ENCODE peak calls at places on chromosomes 1 and 21, in six cellular contexts. A is right lobe of liver; I is SW480; E is GM20000; F is COLO829; D is stimulated activated naive CD4-positive, alpha-beta T cell. N is an unnamed sample.

GRCh38 chr1:201788296-201788695 is 40.7 kb upstream of the IPO9 start:
- DNase-seq in A (no peak), I (no peak), E (no peak), F (no peak), D (no peak), N (no peak)

GRCh38 chr1:219505886-219506285 is 107.0 kb downstream of the ZC3H11B start:
- DNase-seq in A (no peak), I (peak), E (no peak), F (no peak), D (no peak), N (no peak)

GRCh38 chr1:2235300-2235998 is 7.3 kb downstream of the SKI start:
- DNase-seq in A (no peak), I (no peak), E (no peak), F (no peak), D (no peak), N (no peak)

GRCh38 chr21:34511154-34511553 is 856 bp downstream of the KCNE1 start:
- DNase-seq in A (no peak), I (no peak), E (no peak), F (no peak), D (no peak), N (no peak)

GRCh38 chr1:110477041-110477440 is 26.1 kb downstream of the PROK1 start:
- DNase-seq in A (no peak), I (peak), E (no peak), F (peak), D (no peak), N (no peak)

GRCh38 chr1:191176131-191176530 is 698.5 kb upstream of the BRINP3 start:
- DNase-seq in A (no peak), I (no peak), E (no peak), F (no peak), D (no peak), N (no peak)

GRCh38 chr1:212699839-212700596 is at the start of gene BATF3:
- DNase-seq in A (peak), I (no peak), E (peak), F (no peak), D (peak), N (no peak)

GRCh38 chr1:26017606-26018005 is 4.0 kb upstream of the EXTL1 start:
- DNase-seq in A (no peak), I (no peak), E (no peak), F (no peak), D (no peak), N (no peak)

GRCh38 chr1:221069178-221069903 is 190.1 kb downstream of the HLX start:
- DNase-seq in A (no peak), I (no peak), E (peak), F (no peak), D (no peak), N (no peak)

GRCh38 chr1:192749349-192749748 is 59.5 kb upstream of the RGS2 start:
- DNase-seq in A (no peak), I (no peak), E (no peak), F (no peak), D (no peak), N (no peak)

GRCh38 chr1:110207831-110208230 is 2.3 kb upstream of the KCNC4 start:
- DNase-seq in A (peak), I (peak), E (peak), F (peak), D (peak), N (no peak)

GRCh38 chr1:166960871-166961474 is 14.4 kb downstream of the ILDR2 start:
- DNase-seq in A (no peak), I (no peak), E (no peak), F (no peak), D (no peak), N (no peak)

GRCh38 chr1:23909412-23909811 is 3.8 kb downstream of the CNR2 start:
- DNase-seq in A (no peak), I (no peak), E (peak), F (no peak), D (no peak), N (no peak)

GRCh38 chr1:118047006-118047649 is 117.6 kb downstream of the WDR3 start:
- DNase-seq in A (no peak), I (no peak), E (no peak), F (no peak), D (no peak), N (no peak)

GRCh38 chr1:34640654-34641401 is 114.0 kb upstream of the GJB5 start:
- DNase-seq in A (no peak), I (no peak), E (no peak), F (no peak), D (no peak), N (no peak)

GRCh38 chr1:160095382-160096105 is 2.9 kb downstream of the IGSF8 start:
- DNase-seq in A (peak), I (no peak), E (no peak), F (no peak), D (no peak), N (no peak)

GRCh38 chr1:171858701-171859100 is 17.4 kb downstream of the DNM3 start:
- DNase-seq in A (no peak), I (no peak), E (no peak), F (no peak), D (no peak), N (no peak)

GRCh38 chr21:38825901-38826300 is 20.2 kb downstream of the ETS2 start:
- DNase-seq in A (no peak), I (no peak), E (no peak), F (no peak), D (no peak), N (no peak)

GRCh38 chr1:220990417-220991337 is 111.4 kb downstream of the HLX start:
- DNase-seq in A (no peak), I (no peak), E (no peak), F (no peak), D (no peak), N (no peak)

GRCh38 chr1:37561794-37562132 is 5.0 kb downstream of the DNALI1 start:
- DNase-seq in A (no peak), I (peak), E (peak), F (peak), D (no peak), N (no peak)

GRCh38 chr21:31915566-31915965 is 42.7 kb downstream of the HUNK start:
- DNase-seq in A (no peak), I (no peak), E (no peak), F (no peak), D (no peak), N (no peak)

GRCh38 chr1:105427543-105427942 is 1628.9 kb upstream of the PRMT6 start:
- DNase-seq in A (no peak), I (no peak), E (no peak), F (no peak), D (no peak), N (no peak)

GRCh38 chr1:108082741-108083562 is 117.2 kb downstream of the SLC25A24 start:
- DNase-seq in A (no peak), I (no peak), E (no peak), F (no peak), D (no peak), N (no peak)

GRCh38 chr1:47411441-47411840 is 4.6 kb upstream of the FOXE3 start:
- DNase-seq in A (no peak), I (no peak), E (no peak), F (no peak), D (no peak), N (no peak)

GRCh38 chr1:43932786-43933385 is 715 bp upstream of the ARTN start:
- DNase-seq in A (no peak), I (peak), E (no peak), F (no peak), D (no peak), N (no peak)

GRCh38 chr1:201137579-201138310 is 10.8 kb upstream of the ASCL5 start:
- DNase-seq in A (no peak), I (no peak), E (no peak), F (peak), D (no peak), N (no peak)

GRCh38 chr1:10841059-10841458 is 44.6 kb upstream of the CASZ1 start:
- DNase-seq in A (no peak), I (no peak), E (no peak), F (no peak), D (no peak), N (no peak)

GRCh38 chr21:40254540-40255455 is 387.6 kb downstream of the PCP4 start:
- DNase-seq in A (no peak), I (peak), E (no peak), F (no peak), D (no peak), N (peak)

GRCh38 chr1:110737206-110737605 is 62.5 kb upstream of the KCNA3 start:
- DNase-seq in A (no peak), I (no peak), E (no peak), F (no peak), D (no peak), N (no peak)

N was measured in RWPE2.